ENCODE peak calls at places on chromosomes 12 and 14, in nine cellular contexts. S is GM12865, D is left ventricle myocardium inferior, C is upper lobe of right lung, A is RWPE1, N is cardiac fibroblast, K is AG09319, U is tibial artery, Z is breast epithelium. F is an unnamed sample.

GRCh38 chr12:31263661-31264060 is 62.3 kb downstream of the SINHCAF start:
- DNase-seq in A (no peak), Z (no peak), C (no peak), N (no peak), D (no peak), S (no peak), U (no peak), K (no peak), F (no peak)

GRCh38 chr14:89915114-89915878 is 39.2 kb downstream of the EFCAB11 start:
- DNase-seq in U (no peak), S (peak), D (peak), N (peak), Z (no peak), A (peak), K (no peak), C (no peak), F (peak)

GRCh38 chr12:44379827-44380226 is 496.3 kb downstream of the NELL2 start:
- DNase-seq in U (no peak), N (no peak), C (no peak), S (no peak), K (no peak), Z (no peak), A (no peak), D (no peak), F (no peak)

GRCh38 chr12:14211829-14212455 is 153.5 kb upstream of the ATF7IP start:
- DNase-seq in D (no peak), A (no peak), U (no peak), Z (no peak), S (no peak), K (no peak), C (no peak), N (no peak), F (no peak)

GRCh38 chr12:126773012-126773411 is 1494.0 kb upstream of the TMEM132C start:
- DNase-seq in D (no peak), K (no peak), C (no peak), A (no peak), U (no peak), S (peak), Z (no peak), N (no peak), F (no peak)

GRCh38 chr12:86193931-86194330 is 62.3 kb downstream of the MGAT4C start:
- DNase-seq in Z (no peak), C (no peak), K (no peak), A (peak), N (peak), S (no peak), D (no peak), U (no peak), F (no peak)

GRCh38 chr12:10363665-10363921 is 26.2 kb downstream of the KLRK1 start:
- DNase-seq in C (no peak), Z (no peak), N (no peak), U (no peak), S (no peak), A (no peak), K (no peak), D (no peak), F (no peak)

GRCh38 chr12:10128687-10129086 is 1.3 kb downstream of the CLEC7A start:
- DNase-seq in U (no peak), A (no peak), K (no peak), D (no peak), S (no peak), C (no peak), Z (no peak), N (no peak), F (no peak)

GRCh38 chr12:75965661-75966060 is 65.9 kb downstream of the PHLDA1 start:
- DNase-seq in A (no peak), K (no peak), N (no peak), Z (no peak), S (no peak), D (no peak), U (no peak), C (no peak), F (no peak)

GRCh38 chr12:3634348-3634747 is 118.6 kb downstream of the CRACR2A start:
- DNase-seq in Z (no peak), U (no peak), A (no peak), K (no peak), S (no peak), C (no peak), N (no peak), D (no peak), F (no peak)

GRCh38 chr12:109946505-109946904 is 46.4 kb downstream of the TCHP start:
- DNase-seq in S (no peak), A (no peak), U (no peak), K (no peak), D (no peak), C (no peak), Z (no peak), N (peak), F (no peak)

GRCh38 chr12:98743362-98743953 is 98.4 kb downstream of the APAF1 start:
- DNase-seq in S (peak), C (no peak), Z (no peak), D (no peak), U (no peak), K (no peak), N (peak), A (peak), F (no peak)

GRCh38 chr14:75282166-75282547 is 3.5 kb downstream of the FOS start:
- DNase-seq in C (no peak), S (no peak), K (no peak), D (no peak), U (no peak), N (peak), A (no peak), Z (no peak), F (no peak)

GRCh38 chr14:104120281-104120741 is 18.1 kb upstream of the KIF26A start:
- DNase-seq in Z (peak), U (peak), D (no peak), S (no peak), A (no peak), C (no peak), N (no peak), K (no peak), F (no peak)

GRCh38 chr12:46387697-46388096 is 15.1 kb upstream of the SLC38A2 start:
- DNase-seq in U (no peak), D (no peak), A (no peak), N (no peak), S (peak), Z (no peak), C (no peak), K (no peak), F (no peak)

GRCh38 chr12:131851741-131852550 is 23.8 kb downstream of the MMP17 start:
- DNase-seq in C (no peak), K (no peak), S (no peak), U (no peak), D (no peak), Z (no peak), A (no peak), N (no peak), F (no peak)

GRCh38 chr12:80053048-80053790 is 46.1 kb upstream of the OTOGL start:
- DNase-seq in D (peak), K (peak), S (no peak), N (peak), C (no peak), U (peak), A (no peak), Z (no peak), F (peak)

GRCh38 chr14:90496379-90496778 is 99.5 kb downstream of the CALM1 start:
- DNase-seq in S (no peak), K (no peak), C (no peak), A (no peak), N (no peak), U (peak), Z (no peak), D (no peak), F (no peak)

GRCh38 chr12:79127268-79127895 is 262.8 kb downstream of the SYT1 start:
- DNase-seq in U (no peak), A (peak), K (peak), S (peak), D (no peak), C (no peak), Z (no peak), N (peak), F (peak)

GRCh38 chr12:25130741-25131188 is 64.2 kb downstream of the DNAI7 start:
- DNase-seq in C (no peak), A (peak), Z (no peak), U (no peak), K (peak), N (peak), S (peak), D (no peak), F (peak)

GRCh38 chr12:3202734-3203446 is 125.7 kb downstream of the TSPAN9 start:
- DNase-seq in K (no peak), N (peak), A (peak), Z (peak), S (peak), U (no peak), C (peak), D (no peak), F (no peak)

GRCh38 chr14:26598672-26599131 is 869 bp upstream of the NOVA1 start:
- DNase-seq in Z (no peak), K (no peak), S (no peak), D (no peak), A (no peak), C (no peak), U (no peak), N (peak), F (no peak)

GRCh38 chr12:46459111-46459510 is 86.5 kb upstream of the SLC38A2 start:
- DNase-seq in Z (no peak), U (no peak), N (peak), S (no peak), A (no peak), D (no peak), C (no peak), K (peak), F (peak)

GRCh38 chr12:56671608-56672007 is 16.5 kb downstream of the PTGES3 start:
- DNase-seq in U (no peak), N (no peak), Z (no peak), K (no peak), A (no peak), D (no peak), C (no peak), S (no peak), F (no peak)

GRCh38 chr14:46672128-46672527 is 20.5 kb upstream of the RPL10L start:
- DNase-seq in K (no peak), D (no peak), A (no peak), N (no peak), S (no peak), Z (no peak), U (no peak), C (no peak), F (no peak)

GRCh38 chr12:83826112-83826511 is 1086.5 kb downstream of the SLC6A15 start:
- DNase-seq in D (no peak), Z (no peak), K (peak), N (peak), C (no peak), S (peak), U (no peak), A (peak), F (no peak)

GRCh38 chr12:93061414-93062099 is 132.5 kb upstream of the EEA1 start:
- DNase-seq in D (peak), N (peak), Z (no peak), C (no peak), K (no peak), U (no peak), S (no peak), A (no peak), F (no peak)

GRCh38 chr12:50232771-50233209 is 50.5 kb downstream of the LIMA1 start:
- DNase-seq in U (no peak), D (no peak), K (no peak), Z (no peak), A (no peak), S (no peak), N (no peak), C (no peak), F (no peak)

GRCh38 chr12:45356822-45357546 is 141.1 kb downstream of the ANO6 start:
- DNase-seq in N (no peak), S (no peak), C (no peak), D (no peak), A (no peak), K (no peak), Z (no peak), U (no peak), F (no peak)

GRCh38 chr14:76868453-76869170 is 42.4 kb downstream of the LRRC74A start:
- DNase-seq in U (no peak), C (no peak), Z (no peak), A (no peak), N (no peak), D (no peak), S (no peak), K (no peak), F (no peak)
- TF ChIP-seq CTCF in U (no peak), C (no peak), Z (no peak), A (no peak), N (no peak), D (no peak), S (no peak), K (no peak), F (no peak)

DNA sequence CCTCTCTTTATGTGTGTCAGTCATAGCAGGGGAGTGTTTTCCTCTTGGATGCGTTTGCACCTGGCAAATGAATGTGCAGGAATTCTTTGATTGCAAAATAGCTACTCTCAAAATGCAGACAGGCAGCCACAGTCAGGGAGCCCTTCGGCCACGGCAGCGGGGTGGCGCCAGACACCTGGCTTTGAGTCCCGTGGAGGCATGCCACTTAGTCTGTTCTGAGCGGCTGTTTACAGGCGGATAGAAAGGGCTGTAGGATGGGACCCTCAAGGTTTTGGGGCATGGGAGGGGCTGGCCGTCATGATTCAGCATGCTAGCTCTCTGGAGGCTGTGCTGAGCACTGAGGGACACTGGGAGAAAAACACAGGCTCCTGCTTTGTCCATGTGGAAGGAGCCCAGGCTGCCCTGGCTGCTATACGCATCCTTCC is 117.1 kb downstream of the SLC25A47 start:
- DNase-seq in C (peak), U (no peak), Z (peak), N (peak), S (peak), A (peak), K (no peak), D (peak), F (peak)
- TF ChIP-seq CTCF in C (peak), U (no peak), Z (peak), N (peak), S (peak), A (peak), K (peak), D (peak), F (peak)

GRCh38 chr14:106843951-106844483 is 1317.6 kb downstream of the TMEM121 start:
- DNase-seq in N (no peak), K (no peak), D (no peak), C (peak), U (no peak), A (no peak), Z (no peak), S (peak), F (no peak)

GRCh38 chr14:106841701-106842100 is 1315.3 kb downstream of the TMEM121 start:
- DNase-seq in U (no peak), C (no peak), A (peak), K (no peak), S (no peak), N (no peak), Z (no peak), D (no peak), F (no peak)

GRCh38 chr14:106844608-106845285 is 1318.4 kb downstream of the TMEM121 start:
- DNase-seq in U (peak), N (no peak), S (peak), D (peak), Z (no peak), C (peak), A (no peak), K (no peak), F (no peak)

GRCh38 chr14:106843376-106843775 is 1317.0 kb downstream of the TMEM121 start:
- DNase-seq in N (no peak), S (peak), U (no peak), A (no peak), D (no peak), Z (no peak), K (no peak), C (no peak), F (no peak)

GRCh38 chr14:106842687-106843086 is 1316.3 kb downstream of the TMEM121 start:
- DNase-seq in A (no peak), S (no peak), D (no peak), K (no peak), N (no peak), Z (no peak), U (no peak), C (no peak), F (no peak)
- TF ChIP-seq CTCF in A (no peak), S (peak), D (peak), K (no peak), N (peak), Z (no peak), U (no peak), C (peak), F (no peak)

DNA sequence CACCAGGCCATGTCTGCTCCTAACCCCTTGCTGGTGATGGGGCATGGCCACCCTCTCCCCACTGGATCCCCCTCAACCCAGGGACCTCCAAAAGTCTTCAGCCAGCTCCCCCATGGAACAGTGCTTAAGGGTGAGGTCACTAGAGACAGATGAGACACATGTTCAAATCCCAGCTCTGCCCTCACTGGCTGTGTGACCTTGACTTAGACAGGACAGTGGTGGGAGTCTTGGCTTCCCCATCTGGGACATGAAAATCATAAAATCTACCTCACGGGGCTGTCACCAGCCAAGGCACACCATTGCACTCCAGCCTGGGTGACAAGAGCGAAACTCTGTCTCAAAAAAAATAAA is 10.9 kb downstream of the RHOF start:
- DNase-seq in Z (no peak), N (no peak), D (no peak), K (no peak), C (no peak), A (no peak), U (no peak), S (no peak), F (no peak)
- TF ChIP-seq CTCF in Z (no peak), N (no peak), D (no peak), K (no peak), C (no peak), A (no peak), U (no peak), S (no peak), F (no peak)

GRCh38 chr14:92323031-92323915 is at the start of gene SLC24A4:
- DNase-seq in S (peak), N (no peak), U (no peak), D (no peak), A (peak), Z (no peak), K (no peak), C (peak), F (no peak)

GRCh38 chr14:92323916-92324818 is 1.2 kb downstream of the SLC24A4 start:
- DNase-seq in A (no peak), S (no peak), C (no peak), K (no peak), Z (no peak), U (no peak), D (no peak), N (no peak), F (no peak)

GRCh38 chr14:92322516-92322915 is 449 bp upstream of the SLC24A4 start:
- DNase-seq in K (no peak), C (no peak), Z (no peak), S (no peak), D (no peak), N (no peak), A (no peak), U (no peak), F (no peak)

GRCh38 chr14:92328664-92329255 is 5.8 kb downstream of the SLC24A4 start:
- DNase-seq in Z (no peak), U (no peak), A (no peak), N (no peak), D (no peak), K (no peak), C (no peak), S (no peak), F (no peak)

GRCh38 chr14:92325835-92326234 is 2.9 kb downstream of the SLC24A4 start:
- DNase-seq in K (no peak), Z (no peak), N (no peak), S (no peak), U (no peak), D (no peak), C (no peak), A (no peak), F (no peak)
- TF ChIP-seq CTCF in K (no peak), Z (no peak), N (no peak), S (peak), U (no peak), D (no peak), C (no peak), A (no peak), F (no peak)

GRCh38 chr12:19706936-19707335 is 267.6 kb downstream of the AEBP2 start:
- DNase-seq in U (no peak), N (no peak), D (no peak), S (no peak), Z (no peak), C (no peak), A (no peak), K (no peak), F (peak)

GRCh38 chr12:19710811-19711793 is 271.8 kb downstream of the AEBP2 start:
- DNase-seq in A (no peak), K (no peak), Z (no peak), U (peak), N (peak), D (no peak), C (no peak), S (no peak), F (peak)

GRCh38 chr12:19704966-19705365 is 265.7 kb downstream of the AEBP2 start:
- DNase-seq in N (no peak), C (no peak), K (no peak), A (no peak), S (no peak), D (no peak), U (no peak), Z (no peak), F (no peak)

GRCh38 chr12:19709889-19710288 is 270.6 kb downstream of the AEBP2 start:
- DNase-seq in S (no peak), Z (no peak), D (no peak), C (no peak), A (no peak), N (no peak), U (no peak), K (no peak), F (no peak)

DNA sequence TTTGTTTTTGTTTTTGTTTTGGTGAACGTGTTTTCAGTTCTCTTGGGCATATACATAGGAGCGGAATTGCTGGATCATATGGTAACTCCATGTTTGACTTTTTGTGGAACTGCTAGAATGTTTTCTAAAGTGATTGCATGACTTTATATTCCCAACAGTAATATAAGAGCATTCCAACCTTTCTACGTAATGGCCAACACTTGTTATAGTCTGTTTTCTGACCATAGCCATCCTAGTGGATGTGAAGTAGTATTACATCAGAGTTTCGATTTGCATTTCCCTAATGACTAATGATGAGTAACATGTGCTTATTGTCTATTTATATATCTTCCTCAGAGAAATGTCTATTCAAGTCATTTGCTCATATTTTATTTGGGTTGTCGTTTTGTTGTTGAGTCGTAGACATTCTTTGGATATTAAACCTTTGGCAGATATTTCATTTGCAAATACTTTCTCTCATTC is 268.7 kb downstream of the AEBP2 start:
- DNase-seq in S (no peak), K (peak), D (no peak), C (no peak), Z (no peak), U (no peak), A (peak), N (no peak), F (no peak)
- TF ChIP-seq CTCF in S (no peak), K (no peak), D (no peak), C (no peak), Z (peak), U (no peak), A (no peak), N (peak), F (no peak)

GRCh38 chr12:57757771-57758170 is 2.9 kb downstream of the MARCHF9 start:
- DNase-seq in Z (no peak), U (no peak), D (no peak), N (no peak), A (no peak), S (no peak), K (no peak), C (no peak), F (no peak)
- TF ChIP-seq CTCF in Z (no peak), U (no peak), D (no peak), N (no peak), A (no peak), S (no peak), K (no peak), C (no peak), F (no peak)

DNA sequence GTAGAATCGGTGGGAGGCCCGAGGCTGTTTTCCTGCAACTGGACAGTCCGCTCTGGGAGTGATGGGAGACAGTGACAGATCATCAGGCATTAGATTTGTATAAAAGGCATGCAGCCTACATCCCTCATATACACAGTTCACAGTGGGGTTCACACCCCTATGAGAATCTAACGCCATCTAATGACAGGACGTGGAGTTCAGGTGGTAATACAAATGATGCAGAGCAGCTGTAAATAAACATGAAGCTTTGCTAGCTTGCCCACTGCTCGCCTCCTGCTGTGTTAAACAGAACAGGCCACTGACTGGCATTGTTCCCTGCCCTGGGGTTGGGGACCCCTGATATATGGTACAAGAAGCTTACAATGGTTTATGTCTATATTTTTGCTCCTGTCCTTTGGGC is 179.0 kb downstream of the LRFN5 start:
- DNase-seq in K (no peak), U (no peak), D (no peak), S (no peak), A (no peak), C (no peak), Z (no peak), N (peak), F (no peak)
- TF ChIP-seq CTCF in K (no peak), U (no peak), D (no peak), S (no peak), A (no peak), C (no peak), Z (no peak), N (no peak), F (no peak)

GRCh38 chr12:82625523-82625922 is 61.2 kb upstream of the TMTC2 start:
- DNase-seq in Z (no peak), C (no peak), S (no peak), U (no peak), N (no peak), D (no peak), K (no peak), A (no peak), F (no peak)

GRCh38 chr12:82627799-82628198 is 58.9 kb upstream of the TMTC2 start:
- DNase-seq in S (peak), U (no peak), D (no peak), Z (no peak), K (no peak), C (no peak), A (peak), N (peak), F (peak)
- TF ChIP-seq CTCF in S (peak), U (no peak), D (no peak), Z (peak), K (peak), C (peak), A (peak), N (peak), F (peak)

F was measured in astrocyte of the cerebellum.